ENCODE peak calls at places on chromosomes 16 and 17, in seven cellular contexts. B is caudate nucleus; X is NCI-H1436 treated with DMSO at 0.1 percent for 48 hours; E is fibroblast of the aortic adventitia; W is anterior cingulate cortex; I is A549; P is stimulated activated CD4-positive, alpha-beta T cell treated with anti-CD3 and anti-CD28 coated beads, Interleukin-1b, Interleukin-23, amount 100 ng/mL, for 1 hour. D is an unnamed sample.
A peak's percentile ranks its signal among the peaks of the same experiment; 100 is the strongest.

GRCh38 chr17:8300629-8301242 is 5.5 kb upstream of the SLC25A35 start:
- DNase-seq in B (peak; percentile 51), X (peak; percentile 28), E (peak; percentile 67), W (peak; percentile 7), I (peak; percentile 94), P (peak; percentile 29), D (peak; percentile 57)

GRCh38 chr17:35588196-35588920 is 1.2 kb downstream of the AP2B1 start:
- DNase-seq in B (no peak), X (no peak), E (peak; percentile 47), W (no peak), I (peak; percentile 92), P (no peak), D (no peak)

GRCh38 chr16:84362410-84362809 is 5.9 kb upstream of the ATP2C2 start:
- DNase-seq in B (peak; percentile 35), X (no peak), E (no peak), W (no peak), I (no peak), P (no peak), D (no peak)

GRCh38 chr17:80818871-80819270 is 172.8 kb upstream of the CHMP6 start:
- DNase-seq in B (no peak), X (no peak), E (no peak), W (no peak), I (no peak), P (no peak), D (no peak)

GRCh38 chr17:50049636-50050035 is 6.3 kb upstream of the ITGA3 start:
- DNase-seq in B (no peak), X (no peak), E (no peak), W (no peak), I (no peak), P (no peak), D (no peak)

GRCh38 chr17:3750926-3751325 is 27.2 kb downstream of the HASPIN start:
- DNase-seq in B (no peak), X (no peak), E (no peak), W (no peak), I (no peak), P (no peak), D (no peak)

GRCh38 chr17:13346996-13347762 is 254.6 kb downstream of the HS3ST3A1 start:
- DNase-seq in B (no peak), X (no peak), E (peak; percentile 88), W (no peak), I (no peak), P (no peak), D (no peak)

GRCh38 chr17:78878871-78879270 is 24.1 kb downstream of the CEP295NL start:
- DNase-seq in B (no peak), X (no peak), E (no peak), W (no peak), I (no peak), P (no peak), D (no peak)

GRCh38 chr17:74785981-74786360 is 9.8 kb upstream of the NAT9 start:
- DNase-seq in B (no peak), X (no peak), E (no peak), W (no peak), I (no peak), P (no peak), D (no peak)

GRCh38 chr16:9270424-9270823 is 179.0 kb downstream of the HAPSTR1 start:
- DNase-seq in B (no peak), X (no peak), E (no peak), W (no peak), I (no peak), P (no peak), D (no peak)

GRCh38 chr16:13875614-13876284 is 44.2 kb upstream of the ERCC4 start:
- DNase-seq in B (no peak), X (no peak), E (no peak), W (no peak), I (no peak), P (no peak), D (no peak)

GRCh38 chr17:51888823-51889222 is 269.7 kb downstream of the CA10 start:
- DNase-seq in B (no peak), X (no peak), E (no peak), W (no peak), I (no peak), P (no peak), D (no peak)

GRCh38 chr16:15705064-15705565 is 55.1 kb downstream of the NDE1 start:
- DNase-seq in B (no peak), X (no peak), E (no peak), W (no peak), I (no peak), P (no peak), D (no peak)

GRCh38 chr17:1422907-1423306 is 22.9 kb upstream of the YWHAE start:
- DNase-seq in B (peak; percentile 4), X (no peak), E (peak; percentile 95), W (no peak), I (peak; percentile 71), P (no peak), D (peak; percentile 46)

GRCh38 chr17:80101946-80102706 is 745 bp downstream of the GAA start:
- DNase-seq in B (no peak), X (no peak), E (peak; percentile 19), W (no peak), I (peak; percentile 38), P (no peak), D (no peak)

GRCh38 chr17:67922503-67922902 is 73.8 kb downstream of the C17orf58 start:
- DNase-seq in B (no peak), X (no peak), E (peak; percentile 67), W (no peak), I (no peak), P (no peak), D (no peak)

D was measured in hypothalamus.